ENCODE peak calls at places on chromosomes 11 and 22, in four cellular contexts. U is HCT116, V is heart left ventricle, A is fibroblast of lung. O is an unnamed sample.

GRCh38 chr11:60776167-60776566 is 9.0 kb upstream of the MS4A10 start:
- DNase-seq in A (no peak), U (no peak), V (no peak), O (peak; percentile 40)

GRCh38 chr11:62124186-62125113 is 639 bp downstream of the INCENP start:
- DNase-seq in V (no peak), U (no peak), A (peak; percentile 56), O (no peak)

GRCh38 chr11:2458321-2458720 is 13.5 kb downstream of the KCNQ1 start:
- DNase-seq in V (no peak), A (no peak), U (no peak), O (no peak)

GRCh38 chr22:44179989-44180705 is 578 bp upstream of the PARVG start:
- DNase-seq in A (no peak), U (no peak), V (no peak), O (no peak)

GRCh38 chr11:665707-666281 is 28.7 kb downstream of the DRD4 start:
- DNase-seq in V (no peak), U (no peak), A (peak; percentile 10), O (no peak)

GRCh38 chr11:111000400-111001090 is 245.0 kb upstream of the POU2AF2 start:
- DNase-seq in V (no peak), U (no peak), A (peak; percentile 79), O (no peak)

GRCh38 chr22:44103735-44104134 is 77.0 kb upstream of the PARVG start:
- DNase-seq in A (no peak), U (no peak), V (no peak), O (no peak)

GRCh38 chr11:12199231-12199948 is 89.0 kb downstream of the MICAL2 start:
- DNase-seq in A (no peak), V (no peak), U (no peak), O (no peak)

GRCh38 chr11:44539971-44540370 is 25.5 kb upstream of the CD82 start:
- DNase-seq in A (no peak), V (no peak), U (no peak), O (no peak)

GRCh38 chr22:22799561-22799960 is 88.1 kb upstream of the IGLL5 start:
- DNase-seq in A (no peak), V (no peak), U (no peak), O (no peak)

GRCh38 chr22:35399114-35399677 is 744 bp upstream of the MCM5 start:
- DNase-seq in A (no peak), U (no peak), V (no peak), O (no peak)

GRCh38 chr11:820655-821512 is 2.2 kb downstream of the PNPLA2 start:
- DNase-seq in U (no peak), A (no peak), V (peak; percentile 87), O (peak; percentile 88)

GRCh38 chr11:67352546-67353316 is 615 bp downstream of the POLD4 start:
- DNase-seq in V (peak; percentile 79), A (no peak), U (no peak), O (peak; percentile 80)

GRCh38 chr11:134515081-134515960 is 103.3 kb upstream of the B3GAT1 start:
- DNase-seq in A (no peak), U (no peak), V (no peak), O (no peak)

GRCh38 chr11:48669146-48669545 is 180.6 kb downstream of the OR4A47 start:
- DNase-seq in U (no peak), A (no peak), V (no peak), O (no peak)

GRCh38 chr11:67606477-67607295 is at the start of gene NDUFV1:
- DNase-seq in U (peak; percentile 85), A (peak; percentile 89), V (peak; percentile 98), O (peak; percentile 99)

GRCh38 chr11:31825453-31826391 is 14.6 kb upstream of the PAX6 start:
- DNase-seq in V (no peak), U (no peak), A (no peak), O (no peak)

GRCh38 chr11:79050784-79051183 is 390.0 kb downstream of the TENM4 start:
- DNase-seq in V (no peak), U (no peak), A (no peak), O (no peak)

GRCh38 chr11:93219440-93219839 is 21.6 kb upstream of the SLC36A4 start:
- DNase-seq in A (no peak), V (no peak), U (no peak), O (no peak)

GRCh38 chr11:10096987-10097386 is 197.0 kb downstream of the SBF2 start:
- DNase-seq in U (no peak), V (no peak), A (no peak), O (no peak)

GRCh38 chr22:48574776-48575566 is 1252.7 kb downstream of the BRD1 start:
- DNase-seq in V (peak; percentile 49), A (peak; percentile 54), U (no peak), O (no peak)

GRCh38 chr11:66850588-66851250 is 6.1 kb upstream of the LRFN4 start:
- DNase-seq in U (no peak), A (no peak), V (peak; percentile 46), O (peak; percentile 36)

GRCh38 chr11:21811572-21811971 is 381.3 kb upstream of the ANO5 start:
- DNase-seq in V (no peak), A (no peak), U (no peak), O (no peak)

GRCh38 chr11:113796663-113797259 is 17.2 kb downstream of the CLDN25 start:
- DNase-seq in V (no peak), U (peak; percentile 12), A (peak; percentile 29), O (no peak)

GRCh38 chr11:859394-860131 is 16.9 kb downstream of the TSPAN4 start:
- DNase-seq in U (no peak), A (peak; percentile 80), V (peak; percentile 89), O (no peak)

GRCh38 chr11:94553938-94554337 is 10.2 kb downstream of the FUT4 start:
- DNase-seq in U (no peak), A (peak; percentile 74), V (no peak), O (no peak)

GRCh38 chr11:64649304-64649703 is 58.3 kb downstream of the SLC22A12 start:
- DNase-seq in A (no peak), V (no peak), U (peak; percentile 24), O (no peak)

GRCh38 chr11:18907391-18907790 is 31.8 kb downstream of the MRGPRX1 start:
- DNase-seq in U (no peak), A (no peak), V (no peak), O (no peak)

GRCh38 chr11:19393941-19394340 is 153.2 kb upstream of the E2F8 start:
- DNase-seq in V (no peak), U (no peak), A (peak; percentile 13), O (no peak)

GRCh38 chr22:37273126-37273845 is 9.0 kb upstream of the CYTH4 start:
- DNase-seq in V (no peak), U (no peak), A (peak; percentile 88), O (no peak)
- H3K4me3 ChIP-seq in V (no peak overlapping the region), U (no peak overlapping the region), A (no peak overlapping the region), O (no peak overlapping the region)

DNA sequence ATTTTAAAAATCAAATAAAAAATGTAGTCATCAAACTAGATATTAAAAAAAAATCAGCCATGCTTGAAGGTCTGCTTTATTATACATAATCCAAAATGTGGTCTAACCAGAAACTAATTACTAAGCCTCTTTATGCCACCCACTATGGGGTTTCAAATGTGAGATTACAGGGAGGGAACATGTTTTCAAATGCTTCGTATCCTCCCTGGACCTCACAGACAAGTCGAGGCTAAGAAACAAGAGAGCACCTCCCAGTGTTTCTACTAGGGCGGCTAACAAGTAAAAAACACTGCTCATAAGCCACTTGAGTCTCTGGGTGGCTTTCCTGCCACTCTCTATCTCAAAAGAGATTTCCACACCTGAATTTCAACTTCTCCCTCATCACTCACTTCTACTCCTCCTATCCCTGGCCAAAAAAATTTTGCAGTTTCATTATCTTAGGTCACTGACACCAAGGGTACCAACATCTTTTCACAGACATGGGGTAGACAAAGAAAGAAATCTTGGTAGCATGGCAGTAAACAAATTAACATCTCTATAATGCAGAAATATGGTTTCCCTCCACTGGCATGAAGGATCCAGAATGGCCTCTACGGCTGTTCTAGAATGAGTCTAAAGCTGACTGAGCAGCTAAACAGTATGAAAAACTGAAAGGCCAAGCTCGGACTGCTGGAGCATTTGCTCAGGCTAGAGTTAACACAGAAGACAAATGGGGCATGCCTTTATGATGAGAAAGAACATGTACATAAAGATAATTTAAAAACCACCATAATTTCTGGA is 50.9 kb downstream of the PITPNB start:
- DNase-seq in A (peak; percentile 11), U (no peak), V (no peak), O (no peak)
- H3K27ac ChIP-seq in A (peak overlapping the region; percentile 76), U (no peak overlapping the region), V (peak overlapping the region; percentile 80), O (peak overlapping the region; percentile 41)

GRCh38 chr22:29784451-29785361 is 17.5 kb downstream of the UQCR10 start:
- DNase-seq in A (peak; percentile 38), V (no peak), U (no peak), O (no peak)

GRCh38 chr22:29782061-29782845 is 15.1 kb downstream of the UQCR10 start:
- DNase-seq in A (peak; percentile 71), V (peak; percentile 72), U (no peak), O (peak; percentile 68)

GRCh38 chr22:29786026-29786425 is 18.9 kb downstream of the UQCR10 start:
- DNase-seq in U (no peak), V (no peak), A (no peak), O (no peak)

GRCh38 chr22:29780220-29780619 is 13.1 kb downstream of the UQCR10 start:
- DNase-seq in V (no peak), A (no peak), U (no peak), O (no peak)

GRCh38 chr22:29780781-29781676 is 13.9 kb downstream of the UQCR10 start:
- DNase-seq in U (no peak), V (no peak), A (peak; percentile 96), O (no peak)
- H3K4me1 ChIP-seq in U (peaks cover 38% of the 10 kb centered on the region), V (peaks cover 53% of the 10 kb centered on the region), A (peaks cover 37% of the 10 kb centered on the region), O (no peaks in the 10 kb centered on the region)

DNA sequence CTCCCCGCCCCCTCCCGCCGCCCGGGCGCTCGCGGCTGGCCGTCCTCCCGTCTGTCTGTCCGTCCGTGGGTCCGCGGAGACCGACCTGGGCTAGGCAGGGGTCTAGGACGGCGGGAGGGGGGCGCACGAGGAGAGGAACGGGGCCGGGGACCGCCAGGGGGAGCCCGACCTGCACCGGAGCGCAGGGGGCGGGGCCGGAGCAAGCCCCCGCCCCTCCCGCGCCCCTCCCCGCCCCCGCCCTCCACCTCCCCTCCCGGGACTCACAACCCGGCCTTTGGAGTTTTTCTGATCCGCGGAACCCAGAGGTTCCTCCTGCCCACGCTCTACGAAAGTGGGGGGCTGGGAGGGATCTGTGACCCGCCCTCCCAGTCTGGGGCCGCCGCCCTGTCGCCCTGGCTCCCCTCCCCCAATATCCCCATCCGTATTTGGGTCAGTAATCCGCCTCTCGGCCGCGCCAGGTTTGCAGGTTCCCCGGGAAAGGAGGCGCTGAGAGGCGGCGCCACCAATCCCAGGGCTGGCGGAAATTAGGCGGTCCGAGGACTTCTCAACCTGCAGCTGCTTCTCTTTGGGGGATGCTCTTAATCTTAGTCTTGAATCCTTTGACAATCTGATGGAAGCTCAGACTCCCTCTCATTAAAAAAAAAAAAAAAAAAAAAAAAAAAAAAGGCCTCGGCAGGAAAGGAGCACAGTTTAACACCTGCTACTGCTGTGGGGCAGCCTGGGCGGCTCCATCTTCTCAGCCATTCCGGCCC is 922 bp upstream of the KCNJ11 start:
- DNase-seq in U (peak; percentile 69), A (peak; percentile 30), V (peak; percentile 84), O (peak; percentile 89)
- H3K4me3 ChIP-seq in U (peak overlapping the region; percentile 63), A (no peak overlapping the region), V (peak overlapping the region; percentile 57), O (peak overlapping the region; percentile 58)

O was measured in Peyer's patch.